ENCODE peak calls at places on chromosome 5, in five cellular contexts. G, T, W, E and C are unnamed samples.

GRCh38 chr5:90547072-90547536 is 11.5 kb upstream of the ADGRV1 start:
- DNase-seq in G (peak), T (no peak), W (no peak), E (no peak), C (no peak)

GRCh38 chr5:177493795-177494355 is 3.5 kb downstream of the PDLIM7 start:
- DNase-seq in G (no peak), T (no peak), W (no peak), E (no peak), C (no peak)

GRCh38 chr5:175383350-175383749 is 60.6 kb downstream of the DRD1 start:
- DNase-seq in G (no peak), T (no peak), W (no peak), E (no peak), C (no peak)

GRCh38 chr5:54673523-54674225 is 156.1 kb downstream of the SNX18 start:
- DNase-seq in G (no peak), T (no peak), W (no peak), E (no peak), C (no peak)

GRCh38 chr5:25416960-25417359 is 772.2 kb upstream of the CDH10 start:
- DNase-seq in G (no peak), T (no peak), W (no peak), E (no peak), C (no peak)

GRCh38 chr5:34716986-34717385 is 60.9 kb downstream of the RAI14 start:
- DNase-seq in G (no peak), T (no peak), W (no peak), E (peak), C (peak)

GRCh38 chr5:76084496-76085285 is 1.5 kb downstream of the SV2C start:
- DNase-seq in G (peak), T (no peak), W (no peak), E (no peak), C (no peak)

GRCh38 chr5:33120671-33121070 is 320.1 kb upstream of the TARS1 start:
- DNase-seq in G (no peak), T (no peak), W (peak), E (peak), C (peak)

GRCh38 chr5:66198837-66199236 is 54.7 kb downstream of the SREK1 start:
- DNase-seq in G (no peak), T (no peak), W (no peak), E (no peak), C (no peak)

GRCh38 chr5:59608745-59609144 is 284.8 kb downstream of the PDE4D start:
- DNase-seq in G (no peak), T (no peak), W (no peak), E (peak), C (peak)

GRCh38 chr5:55022454-55022853 is 1.6 kb upstream of the GZMK start:
- DNase-seq in G (no peak), T (no peak), W (no peak), E (no peak), C (no peak)

GRCh38 chr5:117594165-117594564 is 1019.5 kb upstream of the SEMA6A start:
- DNase-seq in G (no peak), T (no peak), W (no peak), E (peak), C (no peak)

GRCh38 chr5:118314936-118315335 is 673.4 kb downstream of the DTWD2 start:
- DNase-seq in G (peak), T (no peak), W (no peak), E (peak), C (no peak)

GRCh38 chr5:83564069-83564749 is 92.7 kb downstream of the VCAN start:
- DNase-seq in G (peak), T (peak), W (no peak), E (peak), C (peak)

GRCh38 chr5:116944171-116944570 is 369.5 kb upstream of the SEMA6A start:
- DNase-seq in G (no peak), T (no peak), W (no peak), E (no peak), C (no peak)

GRCh38 chr5:102290004-102290403 is 6.1 kb downstream of the SLCO4C1 start:
- DNase-seq in G (no peak), T (no peak), W (no peak), E (no peak), C (no peak)

GRCh38 chr5:20610650-20611049 is 622.6 kb upstream of the CDH18 start:
- DNase-seq in G (no peak), T (no peak), W (no peak), E (no peak), C (no peak)

GRCh38 chr5:52786937-52787599 is 648 bp upstream of the ITGA1 start:
- DNase-seq in G (peak), T (peak), W (no peak), E (no peak), C (no peak)

GRCh38 chr5:136374638-136375037 is 9.3 kb upstream of the TRPC7 start:
- DNase-seq in G (no peak), T (no peak), W (no peak), E (no peak), C (peak)

GRCh38 chr5:141040093-141040762 is 10.9 kb upstream of the PCDHB1 start:
- DNase-seq in G (peak), T (peak), W (no peak), E (no peak), C (no peak)

GRCh38 chr5:151179489-151179840 is 21.9 kb upstream of the ANXA6 start:
- DNase-seq in G (no peak), T (no peak), W (no peak), E (no peak), C (no peak)

GRCh38 chr5:112174959-112175594 is 244.0 kb downstream of the EPB41L4A start:
- DNase-seq in G (peak), T (peak), W (no peak), E (peak), C (peak)

GRCh38 chr5:157198277-157199058 is 17.8 kb downstream of the ITK start:
- DNase-seq in G (no peak), T (no peak), W (no peak), E (no peak), C (no peak)

GRCh38 chr5:24401767-24402166 is 243.0 kb downstream of the CDH10 start:
- DNase-seq in G (peak), T (peak), W (no peak), E (no peak), C (no peak)

GRCh38 chr5:127872494-127872893 is 169.3 kb downstream of the CCDC192 start:
- DNase-seq in G (no peak), T (no peak), W (no peak), E (no peak), C (no peak)

GRCh38 chr5:158410976-158411375 is 552.0 kb upstream of the CLINT1 start:
- DNase-seq in G (no peak), T (no peak), W (no peak), E (no peak), C (no peak)

GRCh38 chr5:141889282-141889871 is 11.2 kb upstream of the PCDH1 start:
- DNase-seq in G (no peak), T (peak), W (no peak), E (peak), C (no peak)

GRCh38 chr5:180799902-180800801 is 2.5 kb downstream of the MGAT1 start:
- DNase-seq in G (no peak), T (peak), W (peak), E (peak), C (peak)

GRCh38 chr5:136025900-136026299 is 2.9 kb upstream of the TGFBI start:
- DNase-seq in G (no peak), T (no peak), W (peak), E (peak), C (no peak)

GRCh38 chr5:138459311-138459710 is 6.0 kb upstream of the EGR1 start:
- DNase-seq in G (peak), T (no peak), W (no peak), E (no peak), C (no peak)

GRCh38 chr5:61228691-61229280 is 66.5 kb upstream of the SMIM15 start:
- DNase-seq in G (no peak), T (peak), W (no peak), E (peak), C (no peak)

GRCh38 chr5:77400645-77401044 is 91.5 kb downstream of the WDR41 start:
- DNase-seq in G (no peak), T (no peak), W (no peak), E (no peak), C (peak)

GRCh38 chr5:168104811-168105481 is 186.5 kb upstream of the WWC1 start:
- DNase-seq in G (no peak), T (no peak), W (no peak), E (no peak), C (no peak)
- TF ChIP-seq CTCF in G (no peak), T (peak), W (no peak), E (peak), C (peak)

GRCh38 chr5:62627121-62627520 is 48.5 kb downstream of the LRRC70 start:
- DNase-seq in G (no peak), T (no peak), W (no peak), E (no peak), C (no peak)
- TF ChIP-seq CTCF in G (no peak), T (no peak), W (no peak), E (no peak), C (no peak)

GRCh38 chr5:132504746-132505145 is 14.2 kb upstream of the IRF1 start:
- DNase-seq in G (peak), T (no peak), W (no peak), E (no peak), C (no peak)

GRCh38 chr5:132505641-132506040 is 15.1 kb upstream of the IRF1 start:
- DNase-seq in G (peak), T (no peak), W (no peak), E (no peak), C (no peak)

GRCh38 chr5:132503244-132503643 is 12.7 kb upstream of the IRF1 start:
- DNase-seq in G (no peak), T (no peak), W (no peak), E (no peak), C (no peak)

GRCh38 chr5:132510076-132510475 is 19.5 kb upstream of the IRF1 start:
- DNase-seq in G (no peak), T (peak), W (peak), E (peak), C (peak)

DNA sequence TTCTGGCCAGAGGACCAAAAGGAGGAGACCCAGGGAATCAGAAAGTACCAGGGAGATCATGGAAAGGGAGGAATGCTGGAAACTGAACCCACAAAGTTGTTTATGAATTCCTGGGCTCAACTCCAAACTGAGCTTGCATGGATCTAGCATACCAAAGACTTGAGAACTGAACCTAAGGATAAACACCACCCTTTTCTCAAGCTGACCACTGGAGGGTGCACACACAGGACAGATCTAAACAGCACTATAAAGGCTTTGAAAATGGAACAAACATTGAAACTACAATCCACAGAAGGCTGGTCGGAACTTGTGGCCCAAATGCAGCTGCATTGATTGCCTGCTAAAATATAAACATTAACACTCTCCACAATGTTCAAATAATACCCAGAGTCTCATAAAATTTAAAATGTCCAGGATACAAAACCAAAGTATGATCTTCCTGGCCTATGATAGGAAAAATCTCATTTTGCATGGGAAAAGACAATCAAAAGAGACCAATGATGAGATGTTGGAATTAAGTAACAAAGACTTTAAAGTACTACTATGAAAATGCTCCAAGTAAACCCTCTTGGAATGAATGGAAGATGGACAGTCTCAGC is 15.6 kb upstream of the IRF1 start:
- DNase-seq in G (peak), T (peak), W (peak), E (peak), C (peak)
- TF ChIP-seq CTCF in G (peak), T (peak), W (peak), E (peak), C (peak)

DNA sequence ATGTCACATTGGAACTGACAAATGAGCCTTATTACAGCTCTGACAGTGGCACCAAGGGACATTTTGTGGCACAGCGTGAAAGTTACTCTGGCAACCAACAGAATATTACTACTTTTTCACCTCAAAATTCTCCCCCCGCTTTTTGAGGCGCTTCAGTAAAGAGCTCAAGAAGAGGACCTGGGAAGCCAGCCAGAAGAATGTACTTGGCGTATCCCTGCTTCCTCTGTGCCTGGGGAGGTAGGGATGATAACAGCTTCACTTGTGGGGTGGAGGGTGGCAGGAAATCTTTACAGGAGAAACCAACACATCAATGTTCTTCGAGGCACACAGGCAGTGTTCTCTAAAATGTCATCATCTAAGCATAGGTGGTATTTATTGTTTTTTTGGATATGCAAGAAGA is 624.1 kb downstream of the NR2F1-AS1 start:
- DNase-seq in G (no peak), T (no peak), W (no peak), E (no peak), C (no peak)
- TF ChIP-seq CTCF in G (no peak), T (no peak), W (no peak), E (no peak), C (no peak)